ENCODE peak calls at places on chromosomes 13 and 19, in six cellular contexts. U is cardiac muscle cell, P is psoas muscle, Q is fibroblast of lung, J is Peyer's patch, Y is IMR-90. R is an unnamed sample.

GRCh38 chr19:47445937-47446402 is 25.7 kb downstream of the SLC8A2 start:
- DNase-seq in U (peak; percentile 49), Q (no peak), Y (no peak), J (peak; percentile 68), P (peak; percentile 40), R (peak; percentile 62)

GRCh38 chr13:62119739-62120700 is 704.4 kb upstream of the PCDH20 start:
- DNase-seq in U (peak; percentile 44), Y (peak; percentile 17), J (no peak), Q (peak; percentile 2), P (no peak), R (no peak)

GRCh38 chr13:80630685-80631121 is 289.8 kb upstream of the SPRY2 start:
- DNase-seq in P (no peak), U (no peak), J (no peak), Q (peak; percentile 13), Y (no peak), R (no peak)

GRCh38 chr13:51146667-51147066 is 35.6 kb upstream of the C13orf42 start:
- DNase-seq in P (no peak), Y (no peak), U (no peak), J (no peak), Q (no peak), R (no peak)

GRCh38 chr13:19156013-19156825 is 25.4 kb downstream of the TUBA3C start:
- DNase-seq in J (no peak), P (no peak), Y (no peak), U (no peak), Q (no peak), R (no peak)

GRCh38 chr19:7126132-7126531 is 56.6 kb downstream of the ZNF557 start:
- DNase-seq in P (no peak), U (no peak), Q (no peak), J (no peak), Y (no peak), R (no peak)

GRCh38 chr19:21047712-21048111 is 27.3 kb downstream of the ZNF430 start:
- DNase-seq in Q (no peak), J (no peak), P (no peak), Y (no peak), U (no peak), R (no peak)

GRCh38 chr13:26658972-26659371 is 101.5 kb downstream of the WASF3 start:
- DNase-seq in Y (no peak), J (no peak), P (no peak), U (no peak), Q (no peak), R (no peak)

GRCh38 chr19:35090795-35091214 is 24.8 kb upstream of the FXYD3 start:
- DNase-seq in J (no peak), U (no peak), Y (no peak), P (no peak), Q (peak; percentile 18), R (peak; percentile 82)

GRCh38 chr19:6744381-6745288 is 5.2 kb downstream of the TRIP10 start:
- DNase-seq in J (peak; percentile 37), U (peak; percentile 84), Y (peak; percentile 87), P (peak; percentile 91), Q (peak; percentile 85), R (peak; percentile 80)

GRCh38 chr13:50152655-50153309 is 137.5 kb downstream of the KCNRG start:
- DNase-seq in Y (no peak), P (no peak), U (no peak), J (no peak), Q (no peak), R (no peak)

GRCh38 chr13:41512441-41512840 is 55.1 kb downstream of the RGCC start:
- DNase-seq in P (no peak), Y (no peak), Q (no peak), J (no peak), U (no peak), R (no peak)

GRCh38 chr19:8445488-8446001 is 770 bp downstream of the HNRNPM start:
- DNase-seq in Q (peak; percentile 43), Y (no peak), P (peak; percentile 58), J (peak; percentile 43), U (peak; percentile 69), R (peak; percentile 63)

GRCh38 chr13:44710576-44710975 is 134.4 kb upstream of the TSC22D1 start:
- DNase-seq in U (no peak), Q (peak; percentile 99), J (no peak), Y (peak; percentile 96), P (no peak), R (no peak)

DNA sequence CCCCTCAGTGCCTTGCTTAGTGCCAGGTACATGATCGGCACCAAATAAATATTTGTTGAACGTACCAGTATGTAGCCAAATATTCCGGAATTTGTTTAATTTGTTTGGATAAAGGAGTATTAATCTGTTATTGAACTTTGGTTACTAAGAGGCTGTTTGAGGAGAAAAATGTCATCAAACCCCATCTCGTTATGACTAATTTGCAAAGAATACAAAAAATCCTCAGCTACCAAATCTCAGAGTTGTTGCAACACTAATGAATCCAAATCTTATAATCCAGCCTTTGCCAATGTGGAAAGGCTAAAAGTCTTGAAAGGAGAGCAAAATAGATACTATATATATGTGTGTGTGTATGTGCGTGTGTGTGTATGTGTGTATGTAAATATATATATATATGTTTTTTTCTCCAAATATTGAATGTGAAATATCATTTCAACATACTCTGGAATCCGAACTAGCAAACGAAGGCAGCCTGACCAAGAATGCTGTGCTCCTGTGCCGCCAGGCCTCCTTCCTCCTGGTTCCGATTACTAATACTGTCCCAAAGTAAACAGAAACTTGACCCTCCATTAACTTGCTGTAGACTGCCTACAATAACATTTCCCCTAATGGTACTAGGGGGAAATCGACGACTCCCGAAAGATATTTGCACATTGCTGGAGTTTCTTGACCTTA is 79.6 kb downstream of the KLF5 start:
- DNase-seq in U (no peak), Y (peak; percentile 76), P (no peak), Q (peak; percentile 77), J (no peak), R (peak; percentile 17)
- H3K27ac ChIP-seq in U (no peak overlapping the region), Y (peak overlapping the region; percentile 82), P (no peak overlapping the region), Q (no peak overlapping the region), J (no peak overlapping the region), R (peak overlapping the region; percentile 16)

GRCh38 chr19:42135836-42136235 is 3.6 kb upstream of the POU2F2 start:
- DNase-seq in U (no peak), P (no peak), Y (no peak), Q (no peak), J (no peak), R (no peak)

GRCh38 chr19:42143341-42144234 is 11.3 kb upstream of the POU2F2 start:
- DNase-seq in P (no peak), Y (peak; percentile 30), Q (peak; percentile 29), U (peak; percentile 85), J (no peak), R (no peak)

GRCh38 chr19:42134671-42135070 is 2.4 kb upstream of the POU2F2 start:
- DNase-seq in Q (no peak), P (no peak), U (no peak), Y (no peak), J (no peak), R (no peak)

GRCh38 chr19:42140125-42140754 is 8.0 kb upstream of the POU2F2 start:
- DNase-seq in J (no peak), U (peak; percentile 91), Q (peak; percentile 66), Y (peak; percentile 72), P (peak; percentile 41), R (peak; percentile 58)
- TF ChIP-seq CTCF in J (no peak), U (peak; percentile 10), Q (no peak), Y (no peak), P (no peak), R (no peak)

GRCh38 chr19:38101723-38102122 is 122.3 kb downstream of the DPF1 start:
- DNase-seq in P (no peak), J (no peak), Y (no peak), U (no peak), Q (no peak), R (no peak)

GRCh38 chr19:38095411-38096308 is 128.4 kb downstream of the DPF1 start:
- DNase-seq in Y (peak; percentile 71), U (peak; percentile 74), P (peak; percentile 64), J (peak; percentile 73), Q (peak; percentile 54), R (peak; percentile 76)

GRCh38 chr19:38100589-38100988 is 123.4 kb downstream of the DPF1 start:
- DNase-seq in J (no peak), Q (no peak), U (no peak), P (no peak), Y (no peak), R (no peak)

GRCh38 chr19:38105574-38105973 is 118.4 kb downstream of the DPF1 start:
- DNase-seq in U (no peak), Q (no peak), Y (no peak), J (no peak), P (no peak), R (no peak)

GRCh38 chr19:38099966-38100365 is 124.1 kb downstream of the DPF1 start:
- DNase-seq in P (no peak), Q (no peak), Y (no peak), J (no peak), U (no peak), R (no peak)
- H3K27me3 ChIP-seq in P (no peaks in the 10 kb centered on the region), Q (no peaks in the 10 kb centered on the region), Y (no peaks in the 10 kb centered on the region), J (no peaks in the 10 kb centered on the region), U (no peaks in the 10 kb centered on the region), R (no peaks in the 10 kb centered on the region)

GRCh38 chr19:17394891-17395415 is 957 bp upstream of the CCDC194 start:
- DNase-seq in Q (peak; percentile 52), J (peak; percentile 54), Y (peak; percentile 53), U (peak; percentile 51), P (peak; percentile 71), R (no peak)
- H3K27ac ChIP-seq in Q (no peak overlapping the region), J (no peak overlapping the region), Y (no peak overlapping the region), U (peak overlapping the region; percentile 39), P (no peak overlapping the region), R (no peak overlapping the region)